ENCODE peak calls at places on chromosomes 16 and 17, in nine cellular contexts. One of them, this sample, is unnamed.

GRCh38 chr16:563072-563644 is 3.0 kb downstream of the PRR35 start:
- DNase-seq in NT2/D1: no peak
- DNase-seq in CD8-positive, alpha-beta T cell: no peak
- DNase-seq in CD8-positive, alpha-beta memory T cell: no peak
- DNase-seq in neuronal stem cell: no peak
- DNase-seq in heart left ventricle: no peak
- DNase-seq in Caco-2: no peak
- DNase-seq in ovary: no peak
- DNase-seq in right lobe of liver: no peak
- DNase-seq in this sample: no peak

GRCh38 chr17:46842835-46843234 is 8.5 kb upstream of the WNT9B start:
- DNase-seq in Caco-2: no peak
- DNase-seq in ovary: no peak
- DNase-seq in CD8-positive, alpha-beta T cell: no peak
- DNase-seq in right lobe of liver: no peak
- DNase-seq in heart left ventricle: no peak
- DNase-seq in neuronal stem cell: no peak
- DNase-seq in CD8-positive, alpha-beta memory T cell: no peak
- DNase-seq in NT2/D1: no peak
- DNase-seq in this sample: no peak

GRCh38 chr16:8641671-8642070 is 20.2 kb downstream of the METTL22 start:
- DNase-seq in ovary: no peak
- DNase-seq in NT2/D1: no peak
- DNase-seq in Caco-2: no peak
- DNase-seq in neuronal stem cell: no peak
- DNase-seq in CD8-positive, alpha-beta T cell: no peak
- DNase-seq in CD8-positive, alpha-beta memory T cell: no peak
- DNase-seq in heart left ventricle: no peak
- DNase-seq in right lobe of liver: no peak
- DNase-seq in this sample: no peak

GRCh38 chr17:53630115-53630514 is 192.6 kb upstream of the KIF2B start:
- DNase-seq in neuronal stem cell: no peak
- DNase-seq in ovary: no peak
- DNase-seq in CD8-positive, alpha-beta T cell: no peak
- DNase-seq in CD8-positive, alpha-beta memory T cell: no peak
- DNase-seq in heart left ventricle: no peak
- DNase-seq in Caco-2: no peak
- DNase-seq in NT2/D1: no peak
- DNase-seq in right lobe of liver: no peak
- DNase-seq in this sample: no peak

GRCh38 chr17:62824290-62825135 is 16.4 kb upstream of the MARCHF10 start:
- DNase-seq in NT2/D1: peak; percentile 84
- DNase-seq in ovary: no peak
- DNase-seq in CD8-positive, alpha-beta memory T cell: no peak
- DNase-seq in Caco-2: no peak
- DNase-seq in right lobe of liver: no peak
- DNase-seq in CD8-positive, alpha-beta T cell: no peak
- DNase-seq in neuronal stem cell: peak; percentile 61
- DNase-seq in heart left ventricle: no peak
- DNase-seq in this sample: no peak

GRCh38 chr17:72587773-72588511 is 467.1 kb downstream of the SOX9 start:
- DNase-seq in right lobe of liver: no peak
- DNase-seq in Caco-2: peak; percentile 37
- DNase-seq in NT2/D1: no peak
- DNase-seq in ovary: no peak
- DNase-seq in neuronal stem cell: no peak
- DNase-seq in CD8-positive, alpha-beta memory T cell: no peak
- DNase-seq in CD8-positive, alpha-beta T cell: no peak
- DNase-seq in heart left ventricle: no peak
- DNase-seq in this sample: no peak

GRCh38 chr16:28606291-28607115 is 3.3 kb downstream of the SULT1A1 start:
- DNase-seq in NT2/D1: no peak
- DNase-seq in CD8-positive, alpha-beta memory T cell: no peak
- DNase-seq in heart left ventricle: no peak
- DNase-seq in Caco-2: no peak
- DNase-seq in ovary: no peak
- DNase-seq in CD8-positive, alpha-beta T cell: no peak
- DNase-seq in neuronal stem cell: no peak
- DNase-seq in right lobe of liver: peak; percentile 37
- DNase-seq in this sample: no peak

GRCh38 chr16:1445518-1446197 is 1.3 kb upstream of the CCDC154 start:
- DNase-seq in Caco-2: no peak
- DNase-seq in neuronal stem cell: no peak
- DNase-seq in ovary: no peak
- DNase-seq in heart left ventricle: no peak
- DNase-seq in CD8-positive, alpha-beta T cell: no peak
- DNase-seq in right lobe of liver: no peak
- DNase-seq in CD8-positive, alpha-beta memory T cell: no peak
- DNase-seq in NT2/D1: no peak
- DNase-seq in this sample: no peak

GRCh38 chr16:86243123-86243473 is 267.2 kb upstream of the FOXF1 start:
- DNase-seq in neuronal stem cell: no peak
- DNase-seq in ovary: no peak
- DNase-seq in heart left ventricle: no peak
- DNase-seq in CD8-positive, alpha-beta T cell: no peak
- DNase-seq in NT2/D1: no peak
- DNase-seq in right lobe of liver: no peak
- DNase-seq in Caco-2: no peak
- DNase-seq in CD8-positive, alpha-beta memory T cell: no peak
- DNase-seq in this sample: no peak

GRCh38 chr17:63398680-63399079 is 47.4 kb downstream of the CYB561 start:
- DNase-seq in NT2/D1: no peak
- DNase-seq in CD8-positive, alpha-beta memory T cell: no peak
- DNase-seq in Caco-2: no peak
- DNase-seq in heart left ventricle: no peak
- DNase-seq in right lobe of liver: no peak
- DNase-seq in ovary: no peak
- DNase-seq in CD8-positive, alpha-beta T cell: no peak
- DNase-seq in neuronal stem cell: no peak
- DNase-seq in this sample: no peak

GRCh38 chr16:69270395-69270794 is 40.8 kb upstream of the VPS4A start:
- DNase-seq in CD8-positive, alpha-beta T cell: no peak
- DNase-seq in neuronal stem cell: no peak
- DNase-seq in right lobe of liver: no peak
- DNase-seq in NT2/D1: no peak
- DNase-seq in heart left ventricle: no peak
- DNase-seq in ovary: no peak
- DNase-seq in Caco-2: no peak
- DNase-seq in CD8-positive, alpha-beta memory T cell: no peak
- DNase-seq in this sample: no peak

GRCh38 chr16:72560617-72561016 is 388.7 kb upstream of the PMFBP1 start:
- DNase-seq in heart left ventricle: no peak
- DNase-seq in CD8-positive, alpha-beta memory T cell: no peak
- DNase-seq in Caco-2: no peak
- DNase-seq in right lobe of liver: no peak
- DNase-seq in NT2/D1: no peak
- DNase-seq in neuronal stem cell: no peak
- DNase-seq in CD8-positive, alpha-beta T cell: no peak
- DNase-seq in ovary: no peak
- DNase-seq in this sample: no peak

GRCh38 chr17:13351046-13351445 is 250.7 kb downstream of the HS3ST3A1 start:
- DNase-seq in Caco-2: no peak
- DNase-seq in ovary: no peak
- DNase-seq in NT2/D1: no peak
- DNase-seq in heart left ventricle: no peak
- DNase-seq in neuronal stem cell: no peak
- DNase-seq in CD8-positive, alpha-beta T cell: no peak
- DNase-seq in right lobe of liver: no peak
- DNase-seq in CD8-positive, alpha-beta memory T cell: no peak
- DNase-seq in this sample: no peak

GRCh38 chr17:79388556-79389295 is 222.1 kb downstream of the RBFOX3 start:
- DNase-seq in NT2/D1: peak; percentile 49
- DNase-seq in right lobe of liver: peak; percentile 63
- DNase-seq in CD8-positive, alpha-beta memory T cell: no peak
- DNase-seq in Caco-2: peak; percentile 80
- DNase-seq in neuronal stem cell: peak; percentile 46
- DNase-seq in CD8-positive, alpha-beta T cell: no peak
- DNase-seq in ovary: no peak
- DNase-seq in heart left ventricle: peak; percentile 67
- DNase-seq in this sample: no peak

GRCh38 chr16:72927199-72928088 is 120.5 kb downstream of the ZFHX3 start:
- DNase-seq in NT2/D1: no peak
- DNase-seq in neuronal stem cell: no peak
- DNase-seq in ovary: no peak
- DNase-seq in CD8-positive, alpha-beta T cell: no peak
- DNase-seq in CD8-positive, alpha-beta memory T cell: no peak
- DNase-seq in Caco-2: no peak
- DNase-seq in right lobe of liver: no peak
- DNase-seq in heart left ventricle: no peak
- DNase-seq in this sample: no peak

DNA sequence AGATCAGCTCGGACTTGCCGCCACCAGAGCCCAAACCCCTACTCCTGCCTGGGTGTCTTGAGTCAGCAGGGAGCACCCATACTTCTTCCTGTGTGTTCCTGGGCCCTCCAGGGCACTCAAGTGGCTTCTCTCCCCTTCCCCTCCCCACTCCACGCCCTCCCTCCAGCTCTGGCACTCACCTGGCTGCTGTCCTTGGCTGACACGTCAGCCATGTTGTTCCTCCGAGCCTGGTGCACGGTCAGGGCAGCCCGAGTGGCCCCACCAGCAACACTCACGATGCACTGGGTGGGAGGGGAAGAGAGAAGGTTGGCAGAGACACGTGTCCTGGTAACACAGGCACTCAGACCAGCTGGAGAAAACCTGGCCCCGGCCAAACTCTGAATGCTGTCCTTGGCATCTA is 11.5 kb downstream of the RUSF1 start:
- DNase-seq in Caco-2: no peak
- DNase-seq in NT2/D1: no peak
- DNase-seq in ovary: no peak
- DNase-seq in heart left ventricle: no peak
- DNase-seq in CD8-positive, alpha-beta memory T cell: no peak
- DNase-seq in right lobe of liver: no peak
- DNase-seq in neuronal stem cell: no peak
- DNase-seq in CD8-positive, alpha-beta T cell: no peak
- DNase-seq in this sample: no peak
- H3K36me3 ChIP-seq in Caco-2: peaks cover 2% of the 10 kb centered on the region
- H3K36me3 ChIP-seq in NT2/D1: peaks cover 75% of the 10 kb centered on the region
- H3K36me3 ChIP-seq in ovary: no peaks in the 10 kb centered on the region
- H3K36me3 ChIP-seq in heart left ventricle: peaks cover 80% of the 10 kb centered on the region
- H3K36me3 ChIP-seq in CD8-positive, alpha-beta memory T cell: peaks cover 28% of the 10 kb centered on the region
- H3K36me3 ChIP-seq in right lobe of liver: peaks cover 53% of the 10 kb centered on the region
- H3K36me3 ChIP-seq in neuronal stem cell: peaks cover 22% of the 10 kb centered on the region
- H3K36me3 ChIP-seq in CD8-positive, alpha-beta T cell: peaks cover 38% of the 10 kb centered on the region
- H3K36me3 ChIP-seq in this sample: peaks cover 53% of the 10 kb centered on the region

GRCh38 chr16:82935781-82936180 is 309.0 kb downstream of the CDH13 start:
- DNase-seq in NT2/D1: no peak
- DNase-seq in CD8-positive, alpha-beta memory T cell: no peak
- DNase-seq in Caco-2: no peak
- DNase-seq in neuronal stem cell: no peak
- DNase-seq in right lobe of liver: no peak
- DNase-seq in ovary: no peak
- DNase-seq in heart left ventricle: no peak
- DNase-seq in CD8-positive, alpha-beta T cell: no peak
- DNase-seq in this sample: no peak
- H3K9me3 ChIP-seq in NT2/D1: peaks cover 35% of the 10 kb centered on the region
- H3K9me3 ChIP-seq in CD8-positive, alpha-beta memory T cell: no peaks in the 10 kb centered on the region
- H3K9me3 ChIP-seq in Caco-2: peaks cover 15% of the 10 kb centered on the region
- H3K9me3 ChIP-seq in neuronal stem cell: peaks cover 2% of the 10 kb centered on the region
- H3K9me3 ChIP-seq in right lobe of liver: no peaks in the 10 kb centered on the region
- H3K9me3 ChIP-seq in ovary: no peaks in the 10 kb centered on the region
- H3K9me3 ChIP-seq in heart left ventricle: peaks cover 9% of the 10 kb centered on the region
- H3K9me3 ChIP-seq in CD8-positive, alpha-beta T cell: no peaks in the 10 kb centered on the region
- H3K9me3 ChIP-seq in this sample: no peaks in the 10 kb centered on the region

GRCh38 chr17:48604770-48605329 is at the start of gene HOXB6:
- DNase-seq in ovary: no peak
- DNase-seq in Caco-2: no peak
- DNase-seq in CD8-positive, alpha-beta T cell: no peak
- DNase-seq in neuronal stem cell: no peak
- DNase-seq in right lobe of liver: no peak
- DNase-seq in NT2/D1: no peak
- DNase-seq in heart left ventricle: no peak
- DNase-seq in CD8-positive, alpha-beta memory T cell: no peak
- DNase-seq in this sample: no peak
- H3K4me3 ChIP-seq in ovary: peak within 1 kb of the TSS; percentile 29
- H3K4me3 ChIP-seq in Caco-2: no peak within 1 kb of the TSS
- H3K4me3 ChIP-seq in CD8-positive, alpha-beta T cell: no peak within 1 kb of the TSS
- H3K4me3 ChIP-seq in neuronal stem cell: no peak within 1 kb of the TSS
- H3K4me3 ChIP-seq in right lobe of liver: no peak within 1 kb of the TSS
- H3K4me3 ChIP-seq in NT2/D1: no peak within 1 kb of the TSS
- H3K4me3 ChIP-seq in heart left ventricle: no peak within 1 kb of the TSS
- H3K4me3 ChIP-seq in CD8-positive, alpha-beta memory T cell: no peak within 1 kb of the TSS
- H3K4me3 ChIP-seq in this sample: no peak within 1 kb of the TSS

GRCh38 chr16:11759997-11760396 is 17.3 kb upstream of the TXNDC11 start:
- DNase-seq in CD8-positive, alpha-beta T cell: no peak
- DNase-seq in ovary: no peak
- DNase-seq in heart left ventricle: no peak
- DNase-seq in NT2/D1: no peak
- DNase-seq in Caco-2: no peak
- DNase-seq in CD8-positive, alpha-beta memory T cell: no peak
- DNase-seq in right lobe of liver: no peak
- DNase-seq in neuronal stem cell: no peak
- DNase-seq in this sample: no peak
- H3K36me3 ChIP-seq in CD8-positive, alpha-beta T cell: peaks cover 40% of the 10 kb centered on the region
- H3K36me3 ChIP-seq in ovary: no peaks in the 10 kb centered on the region
- H3K36me3 ChIP-seq in heart left ventricle: peaks cover 81% of the 10 kb centered on the region
- H3K36me3 ChIP-seq in NT2/D1: peaks cover 83% of the 10 kb centered on the region
- H3K36me3 ChIP-seq in Caco-2: peaks cover 3% of the 10 kb centered on the region
- H3K36me3 ChIP-seq in CD8-positive, alpha-beta memory T cell: peaks cover 64% of the 10 kb centered on the region
- H3K36me3 ChIP-seq in right lobe of liver: peaks cover 60% of the 10 kb centered on the region
- H3K36me3 ChIP-seq in neuronal stem cell: peaks cover 39% of the 10 kb centered on the region
- H3K36me3 ChIP-seq in this sample: peaks cover 59% of the 10 kb centered on the region

DNA sequence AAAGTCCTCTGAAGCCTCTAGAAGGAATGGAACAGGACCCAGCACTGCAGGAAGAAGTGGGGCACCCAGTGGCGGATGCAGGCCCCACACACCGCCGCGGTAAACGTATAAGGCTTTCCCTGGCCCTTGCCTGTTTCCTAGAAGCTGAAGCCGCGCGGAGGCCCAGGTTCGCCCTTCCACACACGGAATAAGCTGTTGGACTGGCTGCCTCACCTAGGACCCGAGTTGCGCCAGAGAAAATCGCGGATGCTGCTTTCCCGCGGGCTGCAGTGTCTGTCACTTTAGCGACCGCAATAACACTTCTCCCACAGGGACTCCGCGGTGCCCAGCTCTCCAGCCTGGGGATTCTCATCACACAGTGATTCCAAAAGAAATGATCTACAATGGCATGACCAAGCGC is 1736.9 kb downstream of the TP53TG3F start:
- DNase-seq in NT2/D1: no peak
- DNase-seq in heart left ventricle: no peak
- DNase-seq in right lobe of liver: no peak
- DNase-seq in CD8-positive, alpha-beta T cell: no peak
- DNase-seq in ovary: no peak
- DNase-seq in Caco-2: no peak
- DNase-seq in CD8-positive, alpha-beta memory T cell: no peak
- DNase-seq in neuronal stem cell: no peak
- DNase-seq in this sample: no peak
- H3K9me3 ChIP-seq in NT2/D1: no peaks in the 10 kb centered on the region
- H3K9me3 ChIP-seq in heart left ventricle: no peaks in the 10 kb centered on the region
- H3K9me3 ChIP-seq in right lobe of liver: no peaks in the 10 kb centered on the region
- H3K9me3 ChIP-seq in CD8-positive, alpha-beta T cell: no peaks in the 10 kb centered on the region
- H3K9me3 ChIP-seq in ovary: no peaks in the 10 kb centered on the region
- H3K9me3 ChIP-seq in Caco-2: no peaks in the 10 kb centered on the region
- H3K9me3 ChIP-seq in CD8-positive, alpha-beta memory T cell: no peaks in the 10 kb centered on the region
- H3K9me3 ChIP-seq in neuronal stem cell: peaks cover 64% of the 10 kb centered on the region
- H3K9me3 ChIP-seq in this sample: peaks cover 4% of the 10 kb centered on the region

This sample was measured in effector memory CD4-positive, alpha-beta T cell.